ENCODE peak calls at places on chromosomes 12 and 14, in seven cellular contexts. One of them, this sample, is unnamed.

GRCh38 chr14:68986926-68987652 is 8.0 kb upstream of the ACTN1 start:
- DNase-seq in GM12878: no peak
- DNase-seq in SK-N-SH: no peak
- DNase-seq in HepG2: no peak
- DNase-seq in HCT116: no peak
- DNase-seq in K562: no peak
- DNase-seq in H1: no peak
- DNase-seq in this sample: no peak

GRCh38 chr12:6200266-6201198 is at the start of gene CD9:
- DNase-seq in GM12878: no peak
- DNase-seq in SK-N-SH: peak
- DNase-seq in HepG2: no peak
- DNase-seq in HCT116: peak
- DNase-seq in K562: peak
- DNase-seq in H1: peak
- DNase-seq in this sample: peak

GRCh38 chr14:22555573-22556011 is 33.4 kb downstream of the DAD1 start:
- DNase-seq in GM12878: peak
- DNase-seq in SK-N-SH: no peak
- DNase-seq in HepG2: no peak
- DNase-seq in HCT116: no peak
- DNase-seq in K562: no peak
- DNase-seq in H1: no peak
- DNase-seq in this sample: no peak

GRCh38 chr14:67373347-67373746 is 13.2 kb downstream of the EIF2S1 start:
- DNase-seq in GM12878: peak
- DNase-seq in SK-N-SH: no peak
- DNase-seq in HepG2: no peak
- DNase-seq in HCT116: no peak
- DNase-seq in K562: no peak
- DNase-seq in H1: no peak
- DNase-seq in this sample: no peak

GRCh38 chr12:98059659-98060343 is 455.6 kb upstream of the TMPO start:
- DNase-seq in GM12878: no peak
- DNase-seq in SK-N-SH: no peak
- DNase-seq in HepG2: no peak
- DNase-seq in HCT116: no peak
- DNase-seq in K562: no peak
- DNase-seq in H1: no peak
- DNase-seq in this sample: no peak

GRCh38 chr14:39430762-39431415 is 1.3 kb downstream of the FBXO33 start:
- DNase-seq in GM12878: no peak
- DNase-seq in SK-N-SH: no peak
- DNase-seq in HepG2: peak
- DNase-seq in HCT116: no peak
- DNase-seq in K562: no peak
- DNase-seq in H1: no peak
- DNase-seq in this sample: no peak

GRCh38 chr12:28759334-28759733 is 389.7 kb upstream of the FAR2 start:
- DNase-seq in GM12878: no peak
- DNase-seq in SK-N-SH: no peak
- DNase-seq in HepG2: peak
- DNase-seq in HCT116: no peak
- DNase-seq in K562: no peak
- DNase-seq in H1: peak
- DNase-seq in this sample: peak

GRCh38 chr12:132460571-132460970 is 29.4 kb upstream of the FBRSL1 start:
- DNase-seq in GM12878: no peak
- DNase-seq in SK-N-SH: no peak
- DNase-seq in HepG2: peak
- DNase-seq in HCT116: no peak
- DNase-seq in K562: peak
- DNase-seq in H1: peak
- DNase-seq in this sample: no peak

GRCh38 chr14:31340297-31341063 is 79.9 kb downstream of the HEATR5A start:
- DNase-seq in GM12878: no peak
- DNase-seq in SK-N-SH: no peak
- DNase-seq in HepG2: no peak
- DNase-seq in HCT116: no peak
- DNase-seq in K562: no peak
- DNase-seq in H1: no peak
- DNase-seq in this sample: no peak

GRCh38 chr14:90624228-90624627 is 192.0 kb downstream of the TTC7B start:
- DNase-seq in GM12878: no peak
- DNase-seq in SK-N-SH: no peak
- DNase-seq in HepG2: peak
- DNase-seq in HCT116: peak
- DNase-seq in K562: no peak
- DNase-seq in H1: no peak
- DNase-seq in this sample: no peak

GRCh38 chr14:89504602-89505320 is 87.7 kb upstream of the FOXN3 start:
- DNase-seq in GM12878: peak
- DNase-seq in SK-N-SH: no peak
- DNase-seq in HepG2: no peak
- DNase-seq in HCT116: no peak
- DNase-seq in K562: no peak
- DNase-seq in H1: peak
- DNase-seq in this sample: no peak

GRCh38 chr12:113292091-113292490 is 42.8 kb downstream of the SLC8B1 start:
- DNase-seq in GM12878: no peak
- DNase-seq in SK-N-SH: no peak
- DNase-seq in HepG2: no peak
- DNase-seq in HCT116: no peak
- DNase-seq in K562: no peak
- DNase-seq in H1: no peak
- DNase-seq in this sample: no peak

GRCh38 chr12:28777603-28778365 is 371.3 kb upstream of the FAR2 start:
- DNase-seq in GM12878: no peak
- DNase-seq in SK-N-SH: no peak
- DNase-seq in HepG2: no peak
- DNase-seq in HCT116: no peak
- DNase-seq in K562: no peak
- DNase-seq in H1: no peak
- DNase-seq in this sample: no peak

GRCh38 chr12:115166698-115167315 is 482.8 kb upstream of the TBX3 start:
- DNase-seq in GM12878: no peak
- DNase-seq in SK-N-SH: no peak
- DNase-seq in HepG2: peak
- DNase-seq in HCT116: no peak
- DNase-seq in K562: no peak
- DNase-seq in H1: no peak
- DNase-seq in this sample: no peak

GRCh38 chr12:58640314-58640713 is 280.0 kb downstream of the LRIG3 start:
- DNase-seq in GM12878: no peak
- DNase-seq in SK-N-SH: no peak
- DNase-seq in HepG2: no peak
- DNase-seq in HCT116: no peak
- DNase-seq in K562: no peak
- DNase-seq in H1: no peak
- DNase-seq in this sample: no peak

GRCh38 chr12:132866251-132866828 is 21.1 kb downstream of the CHFR start:
- DNase-seq in GM12878: no peak
- DNase-seq in SK-N-SH: no peak
- DNase-seq in HepG2: peak
- DNase-seq in HCT116: no peak
- DNase-seq in K562: no peak
- DNase-seq in H1: no peak
- DNase-seq in this sample: peak

GRCh38 chr12:2083561-2083960 is 30.8 kb downstream of the CACNA1C start:
- DNase-seq in GM12878: no peak
- DNase-seq in SK-N-SH: no peak
- DNase-seq in HepG2: no peak
- DNase-seq in HCT116: no peak
- DNase-seq in K562: no peak
- DNase-seq in H1: no peak
- DNase-seq in this sample: no peak

GRCh38 chr12:124694846-124695497 is 127.6 kb upstream of the NCOR2 start:
- DNase-seq in GM12878: no peak
- DNase-seq in SK-N-SH: no peak
- DNase-seq in HepG2: no peak
- DNase-seq in HCT116: no peak
- DNase-seq in K562: no peak
- DNase-seq in H1: no peak
- DNase-seq in this sample: no peak

GRCh38 chr12:111361717-111362576 is 6.9 kb downstream of the PHETA1 start:
- DNase-seq in GM12878: no peak
- DNase-seq in SK-N-SH: no peak
- DNase-seq in HepG2: peak
- DNase-seq in HCT116: no peak
- DNase-seq in K562: no peak
- DNase-seq in H1: no peak
- DNase-seq in this sample: no peak

GRCh38 chr14:56046999-56047398 is 71.2 kb upstream of the PELI2 start:
- DNase-seq in GM12878: no peak
- DNase-seq in SK-N-SH: no peak
- DNase-seq in HepG2: no peak
- DNase-seq in HCT116: no peak
- DNase-seq in K562: no peak
- DNase-seq in H1: no peak
- DNase-seq in this sample: no peak
- TF ChIP-seq JUND in GM12878: no peak
- TF ChIP-seq JUND in SK-N-SH: no peak
- TF ChIP-seq JUND in HepG2: no peak
- TF ChIP-seq JUND in HCT116: no peak
- TF ChIP-seq JUND in K562: no peak
- TF ChIP-seq JUND in H1: no peak
- TF ChIP-seq JUND in this sample: no peak

GRCh38 chr14:104223810-104224515 is 85.6 kb downstream of the KIF26A start:
- DNase-seq in GM12878: no peak
- DNase-seq in SK-N-SH: peak
- DNase-seq in HepG2: no peak
- DNase-seq in HCT116: no peak
- DNase-seq in K562: no peak
- DNase-seq in H1: peak
- DNase-seq in this sample: no peak
- TF ChIP-seq JUND in GM12878: no peak
- TF ChIP-seq JUND in SK-N-SH: no peak
- TF ChIP-seq JUND in HepG2: no peak
- TF ChIP-seq JUND in HCT116: no peak
- TF ChIP-seq JUND in K562: no peak
- TF ChIP-seq JUND in H1: no peak
- TF ChIP-seq JUND in this sample: no peak

GRCh38 chr12:105330283-105330937 is at the start of gene C12orf75:
- DNase-seq in GM12878: peak
- DNase-seq in SK-N-SH: peak
- DNase-seq in HepG2: peak
- DNase-seq in HCT116: peak
- DNase-seq in K562: peak
- DNase-seq in H1: peak
- DNase-seq in this sample: peak

GRCh38 chr12:105331805-105332251 is 1.3 kb downstream of the C12orf75 start:
- DNase-seq in GM12878: no peak
- DNase-seq in SK-N-SH: peak
- DNase-seq in HepG2: peak
- DNase-seq in HCT116: no peak
- DNase-seq in K562: no peak
- DNase-seq in H1: no peak
- DNase-seq in this sample: no peak

GRCh38 chr12:105332925-105333324 is 2.4 kb downstream of the C12orf75 start:
- DNase-seq in GM12878: no peak
- DNase-seq in SK-N-SH: no peak
- DNase-seq in HepG2: no peak
- DNase-seq in HCT116: no peak
- DNase-seq in K562: no peak
- DNase-seq in H1: no peak
- DNase-seq in this sample: no peak

GRCh38 chr12:105329926-105330282 is 587 bp upstream of the C12orf75 start:
- DNase-seq in GM12878: no peak
- DNase-seq in SK-N-SH: no peak
- DNase-seq in HepG2: no peak
- DNase-seq in HCT116: no peak
- DNase-seq in K562: no peak
- DNase-seq in H1: no peak
- DNase-seq in this sample: no peak

DNA sequence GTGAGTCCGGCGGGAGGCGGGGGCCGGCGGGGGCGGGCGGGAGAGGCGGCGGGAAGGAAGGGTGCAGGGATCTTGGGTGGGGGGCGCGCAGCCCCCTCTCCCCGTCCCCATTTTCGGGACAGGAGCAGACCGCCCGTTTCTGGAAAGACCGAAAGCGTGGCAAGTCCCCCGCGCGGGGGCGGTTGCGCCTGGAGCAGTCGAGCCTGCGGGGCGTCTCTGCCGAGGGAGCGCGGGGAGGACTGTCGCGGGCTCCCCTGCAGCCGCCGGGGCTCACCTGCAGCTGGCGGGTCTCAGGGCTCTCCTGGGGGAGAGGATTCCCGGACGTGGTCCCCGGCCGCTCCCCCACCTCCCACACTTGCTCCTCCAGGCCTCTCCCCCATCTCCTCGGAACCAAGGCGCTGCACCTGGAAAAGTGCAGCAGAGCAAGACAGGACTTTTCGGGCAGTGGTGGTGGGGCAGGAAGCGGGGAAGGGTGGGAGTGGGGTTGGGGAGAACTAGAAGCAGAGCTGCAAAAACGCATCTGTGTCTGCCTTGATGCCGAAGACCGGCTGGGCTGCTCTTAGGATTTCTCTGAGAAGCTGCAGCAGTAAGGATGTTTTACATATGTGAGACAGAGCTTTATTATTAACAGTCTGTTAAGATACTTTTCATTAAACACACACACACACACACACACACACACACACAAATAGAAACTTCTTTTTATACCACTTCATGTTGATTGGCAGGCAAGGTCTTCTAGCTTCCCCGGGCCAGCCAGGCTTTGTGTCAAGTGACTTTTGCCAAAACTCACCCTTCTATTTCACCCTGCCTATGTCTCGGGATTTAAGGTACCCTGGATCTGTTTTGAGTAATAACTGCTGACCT is 680 bp downstream of the C12orf75 start:
- DNase-seq in GM12878: no peak
- DNase-seq in SK-N-SH: no peak
- DNase-seq in HepG2: no peak
- DNase-seq in HCT116: no peak
- DNase-seq in K562: peak
- DNase-seq in H1: no peak
- DNase-seq in this sample: peak
- TF ChIP-seq JUND in GM12878: no peak
- TF ChIP-seq JUND in SK-N-SH: no peak
- TF ChIP-seq JUND in HepG2: no peak
- TF ChIP-seq JUND in HCT116: no peak
- TF ChIP-seq JUND in K562: no peak
- TF ChIP-seq JUND in H1: no peak
- TF ChIP-seq JUND in this sample: no peak

GRCh38 chr14:35032562-35032961 is 13.5 kb upstream of the FAM177A1 start:
- DNase-seq in GM12878: no peak
- DNase-seq in SK-N-SH: no peak
- DNase-seq in HepG2: no peak
- DNase-seq in HCT116: no peak
- DNase-seq in K562: no peak
- DNase-seq in H1: no peak
- DNase-seq in this sample: no peak

DNA sequence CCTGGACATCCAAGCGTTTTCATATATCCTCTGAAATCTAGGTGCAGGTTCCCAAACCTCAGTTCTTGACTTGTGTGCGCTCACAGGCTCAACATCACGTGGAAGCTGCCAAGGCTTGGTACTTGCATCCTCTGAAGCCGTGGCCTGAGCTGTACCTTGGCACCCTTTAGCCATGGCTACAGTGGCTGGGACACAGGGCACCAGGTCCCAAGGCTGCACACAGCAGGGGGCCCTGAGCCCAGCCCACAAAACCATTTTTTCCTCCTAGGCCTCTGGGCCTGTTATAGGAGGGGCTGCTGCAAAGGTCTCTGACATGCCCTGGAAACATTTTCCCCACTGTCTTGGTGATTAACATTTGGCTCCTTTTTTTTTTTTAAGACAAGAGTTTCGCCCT is 11.6 kb upstream of the FAM177A1 start:
- DNase-seq in GM12878: no peak
- DNase-seq in SK-N-SH: no peak
- DNase-seq in HepG2: no peak
- DNase-seq in HCT116: no peak
- DNase-seq in K562: no peak
- DNase-seq in H1: no peak
- DNase-seq in this sample: no peak
- TF ChIP-seq JUND in GM12878: no peak
- TF ChIP-seq JUND in SK-N-SH: no peak
- TF ChIP-seq JUND in HepG2: no peak
- TF ChIP-seq JUND in HCT116: no peak
- TF ChIP-seq JUND in K562: no peak
- TF ChIP-seq JUND in H1: no peak
- TF ChIP-seq JUND in this sample: no peak